ENCODE peak calls at places on chromosomes 13 and 19, in seven cellular contexts. E is A673; Z is RWPE1; F is T1000; U is H7; I is activated T-helper 1 cell treated with anti-CD3 and anti-CD28 coated beads, Interleukin-12 subunit alpha, Interleukin-12 subunit beta, Interleukin-2, Interleukin-4 antibody, amounts not matched to agents 30 ng/mL and 10 ng/mL and 1 ng/mL, durations not matched to agents 14 hours and 24 hours and 36 hours; H is NCI-H2029. B is an unnamed sample.

GRCh38 chr13:31044658-31045620 is 112.5 kb downstream of the TEX26 start:
- DNase-seq in E (peak; percentile 49), Z (no peak), F (no peak), U (no peak), I (peak; percentile 33), H (no peak), B (no peak)

GRCh38 chr13:111484129-111484925 is 163.9 kb downstream of the TEX29 start:
- DNase-seq in E (no peak), Z (no peak), F (no peak), U (no peak), I (no peak), H (peak; percentile 59), B (no peak)

GRCh38 chr19:27618006-27618405 is 1594.9 kb downstream of the UQCRFS1 start:
- DNase-seq in E (no peak), Z (no peak), F (no peak), U (no peak), I (no peak), H (no peak), B (no peak)

GRCh38 chr13:78595819-78596700 is 7.3 kb downstream of the POU4F1 start:
- DNase-seq in E (peak; percentile 66), Z (no peak), F (no peak), U (peak; percentile 92), I (no peak), H (peak; percentile 27), B (no peak)

GRCh38 chr19:16303755-16304154 is 20.9 kb upstream of the KLF2 start:
- DNase-seq in E (no peak), Z (no peak), F (no peak), U (no peak), I (no peak), H (no peak), B (no peak)

GRCh38 chr19:47021536-47022139 is 2.0 kb downstream of the NPAS1 start:
- DNase-seq in E (no peak), Z (no peak), F (no peak), U (peak; percentile 87), I (no peak), H (no peak), B (no peak)

GRCh38 chr19:409006-409514 is at the start of gene C2CD4C:
- DNase-seq in E (peak; percentile 54), Z (no peak), F (no peak), U (no peak), I (no peak), H (no peak), B (no peak)

GRCh38 chr19:17370026-17370587 is 7.0 kb downstream of the PLVAP start:
- DNase-seq in E (no peak), Z (no peak), F (no peak), U (no peak), I (no peak), H (no peak), B (no peak)

GRCh38 chr13:109422163-109422562 is 364.2 kb downstream of the IRS2 start:
- DNase-seq in E (no peak), Z (no peak), F (no peak), U (no peak), I (no peak), H (no peak), B (no peak)

GRCh38 chr19:8209111-8209964 is at the start of gene CERS4:
- DNase-seq in E (peak; percentile 62), Z (peak; percentile 81), F (peak; percentile 61), U (peak; percentile 100), I (peak; percentile 76), H (peak; percentile 83), B (peak; percentile 38)

GRCh38 chr19:3474614-3475013 is 5.7 kb downstream of the SMIM24 start:
- DNase-seq in E (no peak), Z (no peak), F (no peak), U (no peak), I (no peak), H (no peak), B (no peak)

GRCh38 chr13:72565893-72566292 is 161.5 kb downstream of the MZT1 start:
- DNase-seq in E (peak; percentile 42), Z (peak; percentile 11), F (no peak), U (peak; percentile 5), I (no peak), H (no peak), B (no peak)

GRCh38 chr19:49056101-49056901 is 1.2 kb downstream of the CGB7 start:
- DNase-seq in E (peak; percentile 63), Z (peak; percentile 82), F (no peak), U (peak; percentile 97), I (peak; percentile 49), H (no peak), B (no peak)

GRCh38 chr19:456547-457110 is 4.2 kb downstream of the SHC2 start:
- DNase-seq in E (no peak), Z (no peak), F (no peak), U (peak; percentile 49), I (no peak), H (no peak), B (no peak)

GRCh38 chr19:17339088-17339741 is 1.9 kb downstream of the GTPBP3 start:
- DNase-seq in E (peak; percentile 42), Z (peak; percentile 36), F (no peak), U (peak; percentile 90), I (no peak), H (no peak), B (no peak)

GRCh38 chr19:27909185-27909840 is 1303.6 kb downstream of the UQCRFS1 start:
- DNase-seq in E (no peak), Z (no peak), F (no peak), U (no peak), I (no peak), H (no peak), B (peak; percentile 45)

GRCh38 chr13:108816381-108816780 is 187.0 kb downstream of the MYO16 start:
- DNase-seq in E (no peak), Z (no peak), F (no peak), U (no peak), I (no peak), H (no peak), B (no peak)

GRCh38 chr13:20119960-20120359 is 40.9 kb downstream of the GJA3 start:
- DNase-seq in E (no peak), Z (no peak), F (no peak), U (no peak), I (no peak), H (no peak), B (no peak)

GRCh38 chr19:30328096-30328495 is 44.1 kb upstream of the ZNF536 start:
- DNase-seq in E (no peak), Z (no peak), F (no peak), U (no peak), I (no peak), H (no peak), B (peak; percentile 65)

GRCh38 chr13:30464496-30465351 is 1.0 kb downstream of the HMGB1 start:
- DNase-seq in E (peak; percentile 89), Z (peak; percentile 41), F (peak; percentile 24), U (peak; percentile 89), I (peak; percentile 65), H (peak; percentile 19), B (peak; percentile 94)

GRCh38 chr13:102708211-102708610 is 13.4 kb upstream of the METTL21C start:
- DNase-seq in E (no peak), Z (no peak), F (no peak), U (no peak), I (no peak), H (no peak), B (no peak)

GRCh38 chr13:75271851-75272250 is 210.1 kb downstream of the TBC1D4 start:
- DNase-seq in E (no peak), Z (no peak), F (no peak), U (no peak), I (no peak), H (no peak), B (no peak)

GRCh38 chr19:46546194-46546896 is 50.7 kb upstream of the PNMA8B start:
- DNase-seq in E (peak; percentile 52), Z (peak; percentile 62), F (no peak), U (peak; percentile 79), I (no peak), H (peak; percentile 8), B (no peak)

GRCh38 chr19:7533281-7533819 is 2.2 kb upstream of the PNPLA6 start:
- DNase-seq in E (peak; percentile 64), Z (no peak), F (no peak), U (peak; percentile 75), I (no peak), H (no peak), B (peak; percentile 86)

GRCh38 chr13:53249236-53249635 is 220.6 kb downstream of the OLFM4 start:
- DNase-seq in E (no peak), Z (no peak), F (no peak), U (no peak), I (no peak), H (no peak), B (no peak)

GRCh38 chr19:44869728-44870470 is 21.2 kb upstream of the TOMM40 start:
- DNase-seq in E (no peak), Z (no peak), F (no peak), U (no peak), I (no peak), H (no peak), B (no peak)

GRCh38 chr19:9791552-9792181 is 23.1 kb upstream of the ZNF846 start:
- DNase-seq in E (peak; percentile 97), Z (peak; percentile 94), F (peak; percentile 94), U (peak; percentile 95), I (peak; percentile 83), H (peak; percentile 80), B (peak; percentile 97)

GRCh38 chr19:39362682-39363657 is 20.7 kb downstream of the SAMD4B start:
- DNase-seq in E (no peak), Z (peak; percentile 45), F (peak; percentile 29), U (no peak), I (no peak), H (no peak), B (no peak)

GRCh38 chr19:17109962-17110598 is 34.5 kb downstream of the MYO9B start:
- DNase-seq in E (no peak), Z (no peak), F (no peak), U (no peak), I (peak; percentile 6), H (no peak), B (peak; percentile 94)

GRCh38 chr13:48403151-48403631 is 9.7 kb downstream of the LPAR6 start:
- DNase-seq in E (peak; percentile 6), Z (no peak), F (no peak), U (no peak), I (peak; percentile 24), H (no peak), B (no peak)

GRCh38 chr13:98300956-98301641 is 124.0 kb upstream of the RNF113B start:
- DNase-seq in E (no peak), Z (no peak), F (no peak), U (no peak), I (no peak), H (no peak), B (no peak)

GRCh38 chr19:46339491-46339890 is 7.4 kb upstream of the PPP5C start:
- DNase-seq in E (no peak), Z (no peak), F (no peak), U (no peak), I (no peak), H (no peak), B (no peak)

GRCh38 chr13:39119422-39119821 is 81.2 kb downstream of the NHLRC3 start:
- DNase-seq in E (no peak), Z (no peak), F (no peak), U (no peak), I (no peak), H (no peak), B (no peak)

GRCh38 chr19:11848200-11848593 is 329 bp upstream of the ZNF439 start:
- DNase-seq in E (no peak), Z (no peak), F (no peak), U (peak; percentile 6), I (no peak), H (no peak), B (no peak)

GRCh38 chr19:39645800-39646411 is 9.8 kb upstream of the LGALS16 start:
- DNase-seq in E (peak; percentile 48), Z (no peak), F (no peak), U (peak; percentile 7), I (no peak), H (no peak), B (no peak)

B was measured in lower leg skin.